ENCODE peak calls at places on chromosomes 7 and 10, in four cellular contexts. O is choroid plexus epithelial cell, H is GM12865, J is IMR-90. G is an unnamed sample.

GRCh38 chr10:132458071-132458594 is 61.1 kb downstream of the PWWP2B start:
- DNase-seq in O (no peak), H (no peak), J (no peak), G (no peak)

GRCh38 chr10:101609481-101609880 is 21.4 kb downstream of the DPCD start:
- DNase-seq in O (peak; percentile 12), H (no peak), J (peak; percentile 26), G (no peak)

GRCh38 chr10:77274046-77274795 is 363.4 kb downstream of the KCNMA1 start:
- DNase-seq in O (no peak), H (no peak), J (peak; percentile 84), G (peak; percentile 82)

GRCh38 chr7:136086712-136087111 is 109.6 kb upstream of the MTPN start:
- DNase-seq in O (peak; percentile 94), H (peak; percentile 24), J (peak; percentile 85), G (peak; percentile 83)

GRCh38 chr7:128728608-128729007 is 10.6 kb upstream of the CALU start:
- DNase-seq in O (no peak), H (no peak), J (peak; percentile 72), G (peak; percentile 78)

GRCh38 chr10:75111906-75112703 is 649 bp downstream of the SAMD8 start:
- DNase-seq in O (peak; percentile 49), H (peak; percentile 71), J (peak; percentile 50), G (peak; percentile 37)

GRCh38 chr10:49270565-49270964 is 28.4 kb upstream of the C10orf71 start:
- DNase-seq in O (no peak), H (no peak), J (no peak), G (no peak)

GRCh38 chr7:39969431-39969830 is 19.4 kb downstream of the CDK13 start:
- DNase-seq in O (peak; percentile 26), H (no peak), J (peak; percentile 64), G (peak; percentile 7)

GRCh38 chr7:64875258-64875657 is 27.8 kb upstream of the ZNF273 start:
- DNase-seq in O (no peak), H (no peak), J (no peak), G (no peak)

GRCh38 chr7:85823379-85823778 is 636.5 kb upstream of the SEMA3D start:
- DNase-seq in O (no peak), H (no peak), J (no peak), G (no peak)

GRCh38 chr10:113651898-113652297 is 11.9 kb downstream of the NRAP start:
- DNase-seq in O (no peak), H (no peak), J (no peak), G (no peak)

GRCh38 chr7:155247479-155248365 is 50.0 kb upstream of the INSIG1 start:
- DNase-seq in O (no peak), H (no peak), J (peak; percentile 48), G (no peak)

GRCh38 chr7:36840930-36841329 is 116.6 kb upstream of the AOAH start:
- DNase-seq in O (no peak), H (no peak), J (no peak), G (no peak)

GRCh38 chr7:52143219-52143618 is 826.6 kb upstream of the COBL start:
- DNase-seq in O (no peak), H (no peak), J (no peak), G (no peak)

GRCh38 chr7:87188930-87189329 is 30.6 kb downstream of the TMEM243 start:
- DNase-seq in O (no peak), H (peak; percentile 41), J (no peak), G (no peak)

GRCh38 chr10:34780818-34781380 is 34.2 kb downstream of the PARD3 start:
- DNase-seq in O (peak; percentile 71), H (peak; percentile 42), J (peak; percentile 63), G (no peak)

GRCh38 chr7:104061652-104062051 is 72.2 kb upstream of the RELN start:
- DNase-seq in O (no peak), H (no peak), J (no peak), G (no peak)

GRCh38 chr10:129580897-129581296 is 113.9 kb downstream of the MGMT start:
- DNase-seq in O (no peak), H (no peak), J (no peak), G (no peak)

GRCh38 chr7:155864991-155865690 is 52.9 kb upstream of the SHH start:
- DNase-seq in O (no peak), H (no peak), J (no peak), G (no peak)

GRCh38 chr10:52683776-52684175 is 88.8 kb downstream of the MBL2 start:
- DNase-seq in O (no peak), H (no peak), J (no peak), G (no peak)

GRCh38 chr10:82396886-82397285 is 521.9 kb downstream of the NRG3 start:
- DNase-seq in O (no peak), H (no peak), J (no peak), G (no peak)

GRCh38 chr7:35422715-35423114 is 168.8 kb upstream of the TBX20 start:
- DNase-seq in O (no peak), H (no peak), J (no peak), G (no peak)

GRCh38 chr10:114955984-114956383 is 18.0 kb downstream of the TRUB1 start:
- DNase-seq in O (no peak), H (no peak), J (no peak), G (no peak)

DNA sequence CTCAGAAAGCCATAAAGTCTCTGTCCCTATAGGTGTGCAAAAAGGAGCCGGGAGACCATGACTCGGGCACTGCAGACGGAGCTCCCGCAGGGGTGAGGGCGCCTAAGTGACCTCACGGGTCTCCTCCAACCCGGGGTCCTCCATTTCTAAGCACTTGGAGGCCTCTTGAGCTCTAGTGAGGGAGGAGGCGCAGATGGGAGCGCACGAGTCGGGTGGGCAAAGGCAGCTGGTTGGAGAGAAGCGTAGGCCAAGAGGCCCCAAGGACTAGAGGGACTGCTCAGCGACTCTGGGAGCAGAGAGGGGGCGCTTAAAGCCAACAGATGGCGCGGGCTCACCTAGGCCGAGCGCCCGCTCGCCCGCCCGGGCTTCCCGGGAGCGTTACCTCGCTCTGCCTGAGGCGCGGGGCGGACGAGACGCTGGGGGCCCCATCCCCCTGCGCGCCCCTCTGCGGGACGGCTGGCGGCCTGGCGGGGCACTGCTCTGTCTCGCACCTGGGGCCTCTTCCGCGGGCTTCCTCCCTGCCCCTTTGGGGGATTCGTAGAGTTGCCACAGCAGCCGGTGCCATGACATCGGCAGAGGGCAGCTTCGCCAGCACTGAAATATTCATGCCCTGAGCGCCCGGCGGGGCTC is 521 bp upstream of the CDH23 start:
- DNase-seq in O (peak; percentile 49), H (peak; percentile 31), J (no peak), G (no peak)
- TF ChIP-seq CTCF in O (peak; percentile 51), H (peak; percentile 33), J (peak; percentile 8), G (peak; percentile 44)

GRCh38 chr7:143382791-143383641 is 1.9 kb downstream of the ZYX start:
- DNase-seq in O (no peak), H (no peak), J (no peak), G (no peak)
- H3K4me3 ChIP-seq in O (peak overlapping the region; percentile 86), H (no peak overlapping the region), J (peak overlapping the region; percentile 68), G (peak overlapping the region; percentile 83)

GRCh38 chr10:93063977-93064660 is 3.5 kb downstream of the CYP26C1 start:
- DNase-seq in O (no peak), H (no peak), J (no peak), G (no peak)

GRCh38 chr10:93060887-93061593 is 442 bp downstream of the CYP26C1 start:
- DNase-seq in O (no peak), H (no peak), J (no peak), G (no peak)

GRCh38 chr10:93063217-93063976 is 2.8 kb downstream of the CYP26C1 start:
- DNase-seq in O (no peak), H (no peak), J (no peak), G (no peak)

GRCh38 chr10:93061594-93062498 is 1.2 kb downstream of the CYP26C1 start:
- DNase-seq in O (peak; percentile 35), H (no peak), J (peak; percentile 33), G (no peak)

DNA sequence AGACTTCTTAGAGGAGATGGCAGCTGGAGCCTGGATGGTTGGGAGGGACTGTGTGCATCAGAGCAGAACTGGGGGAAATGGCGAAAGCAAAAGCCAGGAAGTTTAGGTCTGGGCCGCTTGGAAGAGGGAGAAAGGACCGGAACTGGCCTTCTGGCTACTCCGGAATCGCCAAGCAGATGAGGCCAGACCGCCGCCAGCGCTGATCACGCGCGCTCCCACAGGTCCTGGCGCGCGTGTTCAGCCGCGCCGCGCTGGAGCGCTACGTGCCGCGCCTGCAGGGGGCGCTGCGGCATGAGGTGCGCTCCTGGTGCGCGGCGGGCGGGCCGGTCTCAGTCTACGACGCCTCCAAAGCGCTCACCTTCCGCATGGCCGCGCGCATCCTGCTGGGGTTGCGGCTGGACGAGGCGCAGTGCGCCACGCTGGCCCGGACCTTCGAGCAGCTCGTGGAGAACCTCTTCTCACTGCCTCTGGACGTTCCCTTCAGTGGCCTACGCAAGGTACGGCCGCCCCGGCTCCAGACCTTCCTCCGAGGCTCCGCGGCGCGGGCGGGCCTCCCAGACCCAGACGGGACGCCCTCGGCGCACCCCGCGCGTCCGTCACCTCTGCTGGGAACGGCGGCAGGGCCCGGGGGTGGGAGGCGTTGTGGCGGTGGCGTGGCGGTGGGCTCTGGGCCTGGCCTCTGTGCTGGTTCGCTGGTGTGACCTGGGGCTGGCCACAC is 2.1 kb downstream of the CYP26C1 start:
- DNase-seq in O (peak; percentile 44), H (peak; percentile 63), J (peak; percentile 44), G (no peak)
- TF ChIP-seq CTCF in O (peak; percentile 37), H (peak; percentile 58), J (peak; percentile 63), G (peak; percentile 81)

GRCh38 chr10:26858707-26859034 is 2.1 kb downstream of the ABI1 start:
- DNase-seq in O (peak; percentile 30), H (peak; percentile 25), J (no peak), G (peak; percentile 99)
- H3K4me3 ChIP-seq in O (peak overlapping the region; percentile 86), H (peak overlapping the region; percentile 95), J (peak overlapping the region; percentile 86), G (peak overlapping the region; percentile 98)